ENCODE peak calls at places on chromosomes 3 and 15, in five cellular contexts. W is GM12878, E is HepG2, B is H1, C is K562. A is an unnamed sample.

GRCh38 chr15:84595660-84596059 is 5.1 kb upstream of the ZSCAN2 start:
- DNase-seq in W (no peak), E (no peak), C (no peak), B (no peak), A (no peak)

GRCh38 chr15:89900849-89901248 is 7.1 kb upstream of the AP3S2 start:
- DNase-seq in W (no peak), E (no peak), B (no peak), C (no peak), A (no peak)

GRCh38 chr15:101014276-101014675 is 95.1 kb downstream of the LRRK1 start:
- DNase-seq in C (no peak), W (no peak), E (no peak), B (no peak), A (no peak)

GRCh38 chr3:46517016-46517770 is 19.4 kb downstream of the RTP3 start:
- DNase-seq in W (no peak), B (no peak), C (no peak), E (no peak), A (no peak)

GRCh38 chr3:197454014-197454413 is 101.8 kb downstream of the BDH1 start:
- DNase-seq in W (no peak), B (no peak), C (no peak), E (peak), A (no peak)

GRCh38 chr3:3127432-3128010 is 781 bp downstream of the TRNT1 start:
- DNase-seq in B (no peak), E (peak), C (peak), W (no peak), A (no peak)

GRCh38 chr3:174540081-174540480 is 319.1 kb upstream of the NAALADL2 start:
- DNase-seq in E (no peak), C (no peak), W (no peak), B (no peak), A (peak)

GRCh38 chr3:123070471-123070870 is 3.6 kb downstream of the PDIA5 start:
- DNase-seq in C (no peak), B (no peak), W (no peak), E (no peak), A (no peak)

GRCh38 chr3:127775398-127776109 is 46.8 kb downstream of the MGLL start:
- DNase-seq in B (no peak), E (no peak), W (no peak), C (no peak), A (no peak)

GRCh38 chr3:53156368-53156834 is 4.6 kb upstream of the PRKCD start:
- DNase-seq in W (no peak), E (no peak), C (no peak), B (peak), A (peak)

GRCh38 chr15:90881978-90882721 is 2.2 kb upstream of the FES start:
- DNase-seq in W (no peak), C (no peak), B (no peak), E (no peak), A (no peak)

GRCh38 chr3:38039101-38039898 is at the start of gene DLEC1:
- DNase-seq in E (no peak), C (no peak), B (peak), W (no peak), A (peak)

GRCh38 chr15:66621491-66622467 is 56.0 kb upstream of the LCTL start:
- DNase-seq in E (no peak), B (peak), W (no peak), C (peak), A (peak)
- TF ChIP-seq SP1 in E (no peak), B (no peak), W (no peak), C (no peak), A (no peak)

GRCh38 chr15:85789496-85789875 is 5.2 kb downstream of the KLHL25 start:
- DNase-seq in C (no peak), W (no peak), E (no peak), B (no peak), A (no peak)

GRCh38 chr15:85792102-85792731 is 2.5 kb downstream of the KLHL25 start:
- DNase-seq in E (no peak), B (no peak), C (no peak), W (no peak), A (no peak)

GRCh38 chr15:85786778-85787114 is 8.0 kb downstream of the KLHL25 start:
- DNase-seq in C (no peak), B (no peak), W (no peak), E (peak), A (no peak)

GRCh38 chr15:85785887-85786777 is 8.6 kb downstream of the KLHL25 start:
- DNase-seq in C (no peak), E (peak), B (no peak), W (no peak), A (no peak)

DNA sequence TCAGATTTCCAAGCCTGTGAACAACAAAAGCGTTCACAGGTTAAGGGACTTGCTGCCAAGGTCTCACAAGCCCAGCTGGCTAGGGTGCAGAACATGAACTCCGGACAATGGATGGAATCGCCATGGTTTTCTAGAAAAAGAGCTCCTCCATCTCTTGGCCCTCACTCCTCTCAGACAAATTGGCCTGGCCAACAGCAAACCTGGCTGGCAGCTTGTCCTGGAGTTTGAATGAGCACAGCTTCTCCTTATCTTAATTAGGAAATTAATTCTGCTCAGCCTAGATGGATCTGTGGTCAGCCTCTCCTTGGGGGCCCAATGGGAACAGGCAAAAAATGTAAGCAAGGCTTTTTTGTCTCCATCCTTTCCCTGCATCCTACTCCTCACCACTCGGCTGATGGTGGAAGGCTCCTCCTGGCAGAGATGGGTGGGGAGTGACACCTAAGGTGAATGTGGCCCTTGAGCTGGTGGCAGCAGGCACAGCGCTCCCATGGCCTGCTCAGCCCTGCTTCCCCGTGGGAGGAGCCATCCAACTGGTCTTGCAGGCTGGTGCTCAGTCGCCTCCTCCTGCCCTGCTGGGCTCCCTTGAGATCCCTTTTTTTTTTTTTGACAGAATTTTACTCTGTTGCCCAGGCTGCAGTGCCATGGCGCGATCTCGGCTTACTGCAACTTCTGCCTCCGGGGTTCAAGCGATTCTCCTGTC is 5.8 kb downstream of the KLHL25 start:
- DNase-seq in E (no peak), W (no peak), B (no peak), C (no peak), A (peak)
- TF ChIP-seq USF2 in E (no peak), W (no peak), B (no peak), C (no peak), A (no peak)

DNA sequence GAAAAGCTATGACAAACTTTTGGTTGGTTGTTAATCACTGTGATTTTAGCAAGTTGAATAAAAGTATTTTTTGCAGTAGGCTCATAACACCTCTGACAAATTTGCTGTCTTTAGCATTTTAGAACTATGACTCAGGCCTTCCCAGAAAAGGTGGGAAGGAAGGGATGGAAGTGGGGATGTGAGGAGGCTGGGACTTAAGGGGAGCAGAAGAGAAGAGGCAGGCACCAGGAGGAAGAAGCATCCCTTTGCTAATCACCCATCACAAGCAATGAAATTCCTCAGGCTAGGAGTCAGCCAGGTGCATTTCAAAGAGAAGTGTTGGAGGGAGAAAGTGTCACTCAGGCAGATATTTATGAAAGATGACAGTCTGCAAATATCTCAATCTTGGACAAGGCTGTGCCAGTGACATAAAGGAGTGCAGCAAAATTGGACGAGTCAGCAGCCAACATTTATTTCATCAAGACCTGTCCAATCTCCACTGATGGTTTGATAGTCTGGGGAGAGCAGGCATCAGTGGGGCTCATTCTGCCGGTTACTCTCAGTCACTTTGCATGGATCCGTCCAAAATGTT is 337.3 kb upstream of the ARRDC4 start:
- DNase-seq in W (no peak), C (no peak), B (no peak), E (no peak), A (no peak)
- TF ChIP-seq SP1 in W (no peak), C (no peak), B (no peak), E (no peak), A (no peak)

DNA sequence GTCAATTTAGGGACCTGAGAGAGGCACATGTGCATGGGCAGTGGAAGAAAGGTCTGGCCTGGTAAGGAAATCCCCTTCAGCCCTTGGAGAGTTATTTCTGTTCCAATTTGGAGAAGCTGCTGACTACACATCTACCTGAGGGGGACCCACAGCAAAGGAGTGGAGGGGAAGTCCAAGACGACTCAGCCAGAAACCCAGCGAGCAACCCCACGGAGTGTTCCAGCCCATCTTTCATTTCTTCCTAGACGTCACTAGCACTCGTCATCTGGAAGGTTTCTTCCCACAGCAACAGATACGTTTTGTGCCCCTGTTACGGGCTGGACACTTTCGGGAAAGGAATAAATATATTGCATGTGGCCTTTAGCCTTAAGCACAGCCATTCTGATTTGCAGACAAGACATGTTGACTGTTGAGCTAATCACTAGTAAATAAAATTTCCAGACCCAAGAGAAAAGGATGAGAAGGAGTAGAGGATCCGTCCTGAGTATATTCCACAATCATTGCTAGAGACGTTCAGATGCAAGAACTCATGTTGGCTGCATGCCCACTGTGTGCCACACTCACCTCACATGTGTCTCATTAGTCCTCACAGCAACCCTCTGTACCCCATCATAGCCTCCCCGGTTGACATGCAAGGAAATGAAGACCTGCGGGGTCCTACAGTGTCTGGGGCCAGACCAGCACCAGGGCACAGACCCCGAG is 7.8 kb upstream of the FAM174B start:
- DNase-seq in W (peak), B (no peak), E (no peak), C (no peak), A (no peak)
- TF ChIP-seq USF2 in W (no peak), B (no peak), E (no peak), C (no peak), A (no peak)

DNA sequence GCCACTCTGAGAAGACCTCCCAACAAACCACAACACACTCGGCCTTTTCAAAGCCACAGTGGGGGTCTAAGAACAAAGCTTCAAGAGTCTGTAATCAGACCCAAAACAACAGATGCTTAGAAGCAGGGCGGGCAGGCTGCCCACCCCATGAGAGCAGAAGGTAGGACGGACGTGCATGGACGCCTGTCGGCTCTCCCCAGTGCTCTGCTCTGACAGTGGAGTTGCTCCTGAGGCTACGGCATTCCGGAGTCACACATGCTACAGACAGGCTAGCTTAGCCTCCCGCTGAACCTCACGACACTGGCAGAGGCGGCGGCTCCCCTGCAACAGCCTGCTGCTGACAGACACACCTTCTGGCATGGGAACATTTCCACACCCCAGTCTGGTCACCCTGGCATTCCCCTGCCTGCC is 33.5 kb downstream of the SLCO2A1 start:
- DNase-seq in B (no peak), E (no peak), C (no peak), W (no peak), A (no peak)
- TF ChIP-seq SP1 in B (no peak), E (no peak), C (no peak), W (no peak), A (no peak)